ENCODE peak calls at places on chromosomes 7 and 10, in nine cellular contexts. H is Peyer's patch, Q is dorsolateral prefrontal cortex, J is heart left ventricle, V is epithelial cell of esophagus, X is stomach, I is fibroblast of lung, Z is BJ, R is endothelial cell of umbilical vein. A is an unnamed sample.

GRCh38 chr7:130994378-130995115 is 260.5 kb upstream of the KLF14 start:
- DNase-seq in H (no peak), J (peak; percentile 52), Q (no peak), R (no peak), V (peak; percentile 64), Z (no peak), I (no peak), X (peak; percentile 78), A (no peak)

GRCh38 chr7:140640060-140640611 is 477 bp downstream of the DENND2A start:
- DNase-seq in X (peak; percentile 34), I (peak; percentile 44), R (no peak), V (peak; percentile 42), Q (peak; percentile 36), H (no peak), J (peak; percentile 69), Z (no peak), A (peak; percentile 70)

GRCh38 chr7:2255145-2256139 is 13.4 kb downstream of the NUDT1 start:
- DNase-seq in R (no peak), V (peak; percentile 36), Q (no peak), H (no peak), X (no peak), I (no peak), Z (no peak), J (peak; percentile 2), A (no peak)

GRCh38 chr7:98553666-98554065 is 63.4 kb upstream of the NPTX2 start:
- DNase-seq in R (no peak), V (no peak), H (no peak), I (no peak), X (no peak), J (no peak), Q (no peak), Z (no peak), A (no peak)

GRCh38 chr7:27782849-27783248 is 42.9 kb downstream of the TAX1BP1 start:
- DNase-seq in Q (no peak), J (no peak), X (no peak), R (peak; percentile 60), V (peak; percentile 29), Z (no peak), H (no peak), I (no peak), A (no peak)

GRCh38 chr10:69855346-69856163 is 53.8 kb downstream of the COL13A1 start:
- DNase-seq in H (peak; percentile 63), V (no peak), Q (peak; percentile 37), I (no peak), X (no peak), Z (no peak), R (no peak), J (no peak), A (no peak)

GRCh38 chr10:11119843-11120242 is 102.2 kb downstream of the CELF2 start:
- DNase-seq in Z (no peak), I (no peak), J (no peak), Q (no peak), V (no peak), H (no peak), R (no peak), X (no peak), A (no peak)

GRCh38 chr7:125061776-125062397 is 132.3 kb upstream of the POT1 start:
- DNase-seq in V (peak; percentile 85), Q (no peak), Z (no peak), I (peak; percentile 44), J (no peak), H (no peak), X (no peak), R (peak; percentile 83), A (peak; percentile 9)

GRCh38 chr10:123842692-123843385 is 48.8 kb downstream of the CPXM2 start:
- DNase-seq in V (no peak), J (no peak), R (no peak), X (no peak), Z (no peak), Q (no peak), I (no peak), H (no peak), A (no peak)

GRCh38 chr10:6138456-6138855 is 49.6 kb downstream of the RBM17 start:
- DNase-seq in R (no peak), Z (no peak), H (no peak), J (no peak), I (no peak), Q (no peak), X (no peak), V (no peak), A (no peak)

GRCh38 chr10:6135039-6135438 is 46.2 kb downstream of the RBM17 start:
- DNase-seq in J (no peak), X (no peak), H (peak; percentile 55), I (no peak), V (no peak), Q (no peak), Z (no peak), R (no peak), A (no peak)

GRCh38 chr10:6134099-6134880 is 45.5 kb downstream of the RBM17 start:
- DNase-seq in X (no peak), R (no peak), I (no peak), V (no peak), J (no peak), Q (no peak), Z (no peak), H (no peak), A (no peak)

GRCh38 chr10:6135589-6136168 is 46.8 kb downstream of the RBM17 start:
- DNase-seq in X (no peak), Q (no peak), I (no peak), R (no peak), J (no peak), V (no peak), Z (no peak), H (no peak), A (no peak)

DNA sequence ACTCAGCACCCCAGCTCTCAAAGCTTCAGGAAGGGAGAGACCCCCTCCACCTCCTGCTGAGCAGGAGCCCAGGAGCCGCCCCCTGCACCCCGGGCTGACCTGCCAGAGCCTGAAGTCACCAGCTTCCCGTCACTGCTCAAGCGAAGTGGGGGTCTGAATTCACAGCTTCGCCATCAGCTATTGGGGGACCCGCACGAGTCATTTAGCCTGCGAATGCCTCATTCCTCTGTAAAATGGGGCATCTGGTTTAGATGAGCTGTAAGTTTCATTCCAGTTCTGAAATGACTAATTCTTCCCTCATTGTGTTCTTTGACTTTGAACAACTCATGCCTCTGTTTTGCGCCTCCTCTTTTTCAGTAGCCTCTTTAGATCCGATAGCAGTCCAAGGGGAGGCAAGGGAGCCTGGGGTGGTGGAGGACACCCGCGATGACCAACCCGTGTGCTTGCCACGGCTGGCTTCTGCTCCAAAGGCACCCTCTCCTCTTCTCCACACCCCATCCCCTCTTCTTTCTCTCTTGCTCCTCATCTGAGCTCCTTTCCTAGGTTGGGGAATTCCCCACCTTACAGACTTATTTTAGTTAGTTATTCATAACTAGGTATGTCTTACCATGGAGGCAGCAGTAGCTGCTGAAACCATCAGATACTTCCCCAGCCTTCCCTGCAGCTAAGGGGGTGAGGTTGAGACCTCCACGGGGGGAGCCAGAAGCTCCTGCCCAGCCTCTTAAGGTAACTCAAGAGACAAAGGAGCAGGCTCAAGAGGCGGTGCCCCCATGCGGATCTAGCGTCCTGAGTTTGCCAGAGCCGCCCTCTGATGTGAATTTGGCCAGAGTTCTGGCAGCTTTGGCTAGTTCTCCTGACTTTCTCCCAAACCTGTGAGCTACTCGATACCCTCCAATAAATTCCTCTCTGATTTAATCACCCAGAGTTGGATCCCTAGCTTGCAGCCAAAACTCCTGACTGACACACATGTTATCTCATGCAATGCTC is 47.7 kb downstream of the RBM17 start:
- DNase-seq in I (peak; percentile 56), V (peak; percentile 74), Z (peak; percentile 47), X (no peak), Q (no peak), R (no peak), J (no peak), H (peak; percentile 41), A (peak; percentile 72)
- TF ChIP-seq CTCF in I (peak; percentile 7), V (no peak), Z (peak; percentile 12), X (no peak), Q (no peak), R (no peak), J (no peak), H (no peak), A (peak; percentile 13)

GRCh38 chr10:132454296-132455198 is 57.5 kb downstream of the PWWP2B start:
- DNase-seq in X (no peak), Q (no peak), J (peak; percentile 27), I (no peak), V (no peak), H (no peak), R (no peak), Z (no peak), A (no peak)

GRCh38 chr10:132451506-132452215 is 54.7 kb downstream of the PWWP2B start:
- DNase-seq in Q (no peak), H (no peak), V (peak; percentile 58), X (peak; percentile 54), I (no peak), R (no peak), J (peak; percentile 24), Z (no peak), A (no peak)

GRCh38 chr10:132452216-132452650 is 55.2 kb downstream of the PWWP2B start:
- DNase-seq in Z (no peak), H (no peak), R (no peak), J (peak; percentile 39), V (no peak), Q (no peak), I (no peak), X (no peak), A (no peak)

GRCh38 chr10:132453470-132453861 is 56.5 kb downstream of the PWWP2B start:
- DNase-seq in V (no peak), I (no peak), J (peak; percentile 38), X (no peak), Q (no peak), H (no peak), R (no peak), Z (no peak), A (no peak)

GRCh38 chr10:132452651-132453469 is 55.9 kb downstream of the PWWP2B start:
- DNase-seq in V (peak; percentile 79), X (peak; percentile 95), R (peak; percentile 61), Q (no peak), J (peak; percentile 87), Z (no peak), H (peak; percentile 96), I (peak; percentile 53), A (peak; percentile 41)
- H3K4me3 ChIP-seq in V (peak overlapping the region; percentile 7), X (peak overlapping the region; percentile 20), R (no peak overlapping the region), Q (no peak overlapping the region), J (peak overlapping the region; percentile 37), Z (no peak overlapping the region), H (no peak overlapping the region), I (no peak overlapping the region), A (no peak overlapping the region)

GRCh38 chr7:107754642-107755041 is 10.7 kb downstream of the CBLL1 start:
- DNase-seq in R (no peak), Z (no peak), Q (no peak), J (no peak), H (no peak), V (no peak), I (no peak), X (no peak), A (no peak)
- TF ChIP-seq CTCF in R (no peak), Z (no peak), Q (no peak), J (no peak), H (no peak), V (peak; percentile 22), I (no peak), X (peak; percentile 8), A (no peak)

DNA sequence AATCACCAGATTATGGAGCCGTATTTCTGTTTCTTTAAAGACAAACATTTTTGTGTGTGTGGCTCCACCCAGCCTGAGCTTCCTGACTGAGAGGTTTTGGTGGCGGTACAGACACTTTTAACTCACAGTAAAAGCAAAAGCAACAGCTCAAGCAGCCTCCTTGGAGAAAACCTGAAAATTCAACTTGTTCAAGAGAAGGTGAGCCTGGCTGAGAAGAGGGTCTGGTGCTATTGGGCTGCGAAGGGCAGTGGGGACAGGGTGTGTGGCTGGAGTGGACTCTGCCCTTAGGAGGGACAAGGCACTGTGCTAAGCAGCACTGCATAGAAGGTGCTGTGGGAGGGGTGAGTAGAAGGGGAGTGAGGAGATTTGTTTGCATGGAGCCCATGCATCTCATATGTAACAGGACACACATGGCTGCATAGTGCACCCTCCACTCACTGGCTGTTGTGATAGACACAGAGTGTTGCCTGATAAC is at the start of gene GIMAP7:
- DNase-seq in J (no peak), Q (no peak), X (no peak), Z (no peak), H (peak; percentile 73), R (peak; percentile 81), I (no peak), V (no peak), A (no peak)
- H3K4me3 ChIP-seq in J (peak within 1 kb of the TSS; percentile 69), Q (peak within 1 kb of the TSS; percentile 34), X (peak within 1 kb of the TSS; percentile 42), Z (no peak within 1 kb of the TSS), H (peak within 1 kb of the TSS; percentile 32), R (peak within 1 kb of the TSS; percentile 91), I (no peak within 1 kb of the TSS), V (no peak within 1 kb of the TSS), A (no peak within 1 kb of the TSS)

A was measured in foreskin fibroblast.